ENCODE peak calls at places on chromosomes 1 and 21, in nine cellular contexts. E is hypothalamus; K is astrocyte of the hippocampus; O is Ammon's horn; Y is AML-193; X is ELF-1; M is fibroblast of pulmonary artery; H is neuronal stem cell; V is activated CD4-positive, alpha-beta T cell treated with anti-CD3 and anti-CD28 coated beads, Interleukin-2, amount 50 U/mL, for 1 hour. B is an unnamed sample.

GRCh38 chr1:226479432-226479831 is 69.1 kb upstream of the STUM start:
- DNase-seq in E (no peak), K (no peak), O (no peak), Y (no peak), X (no peak), M (no peak), H (no peak), V (no peak), B (no peak)

GRCh38 chr1:106957795-106958194 is 98.7 kb upstream of the PRMT6 start:
- DNase-seq in E (no peak), K (no peak), O (no peak), Y (no peak), X (no peak), M (no peak), H (no peak), V (no peak), B (no peak)

GRCh38 chr1:62076286-62076685 is 118.4 kb upstream of the L1TD1 start:
- DNase-seq in E (no peak), K (peak), O (no peak), Y (no peak), X (no peak), M (peak), H (no peak), V (no peak), B (no peak)

GRCh38 chr1:223748773-223749733 is 36.7 kb downstream of the CAPN2 start:
- DNase-seq in E (peak), K (peak), O (peak), Y (no peak), X (peak), M (peak), H (peak), V (peak), B (peak)

GRCh38 chr1:219999821-220000220 is 46.5 kb downstream of the EPRS1 start:
- DNase-seq in E (no peak), K (no peak), O (no peak), Y (no peak), X (no peak), M (no peak), H (no peak), V (no peak), B (no peak)

GRCh38 chr1:93328809-93329477 is 16.8 kb upstream of the DR1 start:
- DNase-seq in E (no peak), K (no peak), O (no peak), Y (no peak), X (no peak), M (no peak), H (no peak), V (no peak), B (peak)

GRCh38 chr21:29873908-29874307 is 65.9 kb downstream of the GRIK1 start:
- DNase-seq in E (no peak), K (no peak), O (no peak), Y (no peak), X (no peak), M (no peak), H (no peak), V (no peak), B (no peak)

GRCh38 chr1:110138956-110139355 is 11.3 kb upstream of the SLC6A17 start:
- DNase-seq in E (no peak), K (no peak), O (no peak), Y (no peak), X (no peak), M (no peak), H (no peak), V (no peak), B (no peak)

GRCh38 chr21:42674351-42674940 is 21.0 kb downstream of the PDE9A start:
- DNase-seq in E (peak), K (peak), O (no peak), Y (no peak), X (peak), M (peak), H (peak), V (no peak), B (peak)

GRCh38 chr1:200029035-200029623 is 1.6 kb downstream of the NR5A2 start:
- DNase-seq in E (no peak), K (peak), O (peak), Y (no peak), X (peak), M (no peak), H (peak), V (no peak), B (peak)

GRCh38 chr1:78340006-78340405 is 150.8 kb upstream of the PTGFR start:
- DNase-seq in E (no peak), K (peak), O (no peak), Y (no peak), X (no peak), M (peak), H (no peak), V (no peak), B (no peak)

GRCh38 chr1:12739613-12740012 is 6.4 kb upstream of the CFAP107 start:
- DNase-seq in E (no peak), K (no peak), O (no peak), Y (no peak), X (no peak), M (no peak), H (no peak), V (no peak), B (no peak)

GRCh38 chr1:191895462-191896058 is 262.7 kb upstream of the RGS18 start:
- DNase-seq in E (no peak), K (no peak), O (no peak), Y (no peak), X (peak), M (no peak), H (no peak), V (no peak), B (no peak)

GRCh38 chr1:5998906-5999301 is 6.7 kb upstream of the NPHP4 start:
- DNase-seq in E (no peak), K (no peak), O (no peak), Y (no peak), X (no peak), M (no peak), H (no peak), V (no peak), B (no peak)

GRCh38 chr1:12544357-12544756 is 73.7 kb downstream of the DHRS3 start:
- DNase-seq in E (no peak), K (no peak), O (no peak), Y (no peak), X (no peak), M (no peak), H (no peak), V (no peak), B (no peak)

GRCh38 chr1:214901718-214902117 is 180.8 kb upstream of the KCNK2 start:
- DNase-seq in E (no peak), K (peak), O (no peak), Y (no peak), X (no peak), M (peak), H (no peak), V (no peak), B (no peak)

GRCh38 chr1:118185083-118185899 is at the start of gene SPAG17:
- DNase-seq in E (peak), K (peak), O (peak), Y (no peak), X (peak), M (peak), H (peak), V (no peak), B (peak)

GRCh38 chr1:83735525-83735924 is 263.4 kb downstream of the TTLL7 start:
- DNase-seq in E (no peak), K (no peak), O (no peak), Y (no peak), X (no peak), M (no peak), H (no peak), V (no peak), B (no peak)

GRCh38 chr1:203408485-203409229 is 57.7 kb upstream of the FMOD start:
- DNase-seq in E (peak), K (peak), O (peak), Y (no peak), X (no peak), M (peak), H (no peak), V (no peak), B (no peak)

GRCh38 chr1:31705080-31705866 is 1.5 kb upstream of the COL16A1 start:
- DNase-seq in E (peak), K (peak), O (no peak), Y (peak), X (peak), M (peak), H (no peak), V (peak), B (no peak)

GRCh38 chr1:79040424-79041089 is 34.0 kb upstream of the ADGRL4 start:
- DNase-seq in E (no peak), K (no peak), O (no peak), Y (no peak), X (no peak), M (peak), H (no peak), V (no peak), B (no peak)

GRCh38 chr1:180462099-180462498 is 40.3 kb downstream of the ACBD6 start:
- DNase-seq in E (no peak), K (peak), O (no peak), Y (no peak), X (no peak), M (peak), H (no peak), V (no peak), B (no peak)